ENCODE peak calls at places on chromosomes 7 and 10, in six cellular contexts. M is esophagus squamous epithelium, Q is tibial artery, N is heart left ventricle, E is DND-41, R is cardiac muscle cell. Y is an unnamed sample.

GRCh38 chr7:115851291-115851690 is 179.3 kb downstream of the TFEC start:
- DNase-seq in Q (no peak), E (no peak), M (no peak), N (no peak), R (peak; percentile 9), Y (no peak)

GRCh38 chr7:17159500-17160037 is 138.9 kb upstream of the AHR start:
- DNase-seq in E (no peak), R (no peak), N (no peak), M (no peak), Q (no peak), Y (no peak)

GRCh38 chr10:46552526-46553237 is 3.8 kb downstream of the GPRIN2 start:
- DNase-seq in E (no peak), N (peak; percentile 19), M (no peak), R (no peak), Q (no peak), Y (peak; percentile 55)

GRCh38 chr7:29480456-29480855 is 83.2 kb upstream of the PRR15 start:
- DNase-seq in M (no peak), Q (no peak), N (no peak), E (no peak), R (no peak), Y (peak; percentile 67)

GRCh38 chr7:11513460-11513859 is 318.5 kb downstream of the THSD7A start:
- DNase-seq in E (no peak), Q (no peak), N (no peak), R (no peak), M (no peak), Y (no peak)

GRCh38 chr7:116525298-116525912 is 569 bp downstream of the CAV1 start:
- DNase-seq in Q (peak; percentile 82), N (peak; percentile 58), E (no peak), R (no peak), M (no peak), Y (no peak)

GRCh38 chr10:37225163-37225562 is 99.8 kb downstream of the ANKRD30A start:
- DNase-seq in R (no peak), N (no peak), E (no peak), Q (no peak), M (no peak), Y (no peak)

GRCh38 chr7:127393370-127394058 is 1.0 kb upstream of the ZNF800 start:
- DNase-seq in M (no peak), N (peak; percentile 33), R (no peak), Q (no peak), E (no peak), Y (peak; percentile 67)

GRCh38 chr7:98511175-98511574 is 105.9 kb upstream of the NPTX2 start:
- DNase-seq in N (no peak), Q (no peak), R (no peak), E (no peak), M (no peak), Y (no peak)

GRCh38 chr7:117666019-117666418 is 186.2 kb downstream of the CFTR start:
- DNase-seq in Q (no peak), E (no peak), N (no peak), M (no peak), R (no peak), Y (no peak)

GRCh38 chr10:26556756-26557640 is 118.9 kb downstream of the APBB1IP start:
- DNase-seq in R (peak; percentile 59), N (no peak), Q (no peak), M (no peak), E (peak; percentile 45), Y (no peak)

GRCh38 chr7:35839860-35840854 is 39.3 kb downstream of the SEPTIN7 start:
- DNase-seq in E (no peak), R (no peak), Q (no peak), N (no peak), M (no peak), Y (no peak)

GRCh38 chr10:62083868-62084267 is 182.4 kb downstream of the ARID5B start:
- DNase-seq in N (peak; percentile 85), R (peak; percentile 52), M (no peak), E (no peak), Q (no peak), Y (peak; percentile 80)

GRCh38 chr7:20542594-20542993 is 72.9 kb upstream of the ABCB5 start:
- DNase-seq in Q (no peak), N (peak; percentile 40), E (no peak), M (no peak), R (no peak), Y (no peak)

GRCh38 chr7:48421357-48421756 is 250.1 kb downstream of the ABCA13 start:
- DNase-seq in Q (no peak), M (no peak), N (no peak), E (no peak), R (no peak), Y (no peak)

GRCh38 chr7:158428842-158429753 is 158.5 kb downstream of the PTPRN2 start:
- DNase-seq in N (no peak), M (no peak), R (no peak), Q (peak; percentile 40), E (no peak), Y (no peak)

GRCh38 chr10:48974757-48975156 is 35.1 kb upstream of the LRRC18 start:
- DNase-seq in Q (peak; percentile 23), M (no peak), N (no peak), E (no peak), R (no peak), Y (no peak)

GRCh38 chr10:104622598-104623209 is 18.4 kb upstream of the SORCS3 start:
- DNase-seq in N (no peak), R (peak; percentile 58), Q (no peak), M (no peak), E (no peak), Y (no peak)

GRCh38 chr7:66267249-66267648 is 62.1 kb downstream of the TPST1 start:
- DNase-seq in N (no peak), E (no peak), R (no peak), M (no peak), Q (no peak), Y (no peak)

GRCh38 chr10:103416436-103417147 is 20.2 kb downstream of the PDCD11 start:
- DNase-seq in R (peak; percentile 66), N (no peak), E (peak; percentile 58), M (peak; percentile 19), Q (peak; percentile 77), Y (peak; percentile 71)

GRCh38 chr7:40199076-40199802 is 64.4 kb downstream of the SUGCT start:
- DNase-seq in E (no peak), M (no peak), N (no peak), Q (no peak), R (peak; percentile 51), Y (no peak)

GRCh38 chr7:115707236-115707635 is 323.3 kb downstream of the TFEC start:
- DNase-seq in N (no peak), E (peak; percentile 4), R (peak; percentile 38), Q (no peak), M (no peak), Y (no peak)

GRCh38 chr10:3048114-3049019 is 19.0 kb upstream of the PFKP start:
- DNase-seq in N (no peak), R (peak; percentile 87), Q (peak; percentile 90), M (no peak), E (no peak), Y (no peak)

GRCh38 chr7:47188653-47189315 is 393.1 kb downstream of the TNS3 start:
- DNase-seq in E (no peak), R (no peak), N (no peak), Q (no peak), M (no peak), Y (no peak)

DNA sequence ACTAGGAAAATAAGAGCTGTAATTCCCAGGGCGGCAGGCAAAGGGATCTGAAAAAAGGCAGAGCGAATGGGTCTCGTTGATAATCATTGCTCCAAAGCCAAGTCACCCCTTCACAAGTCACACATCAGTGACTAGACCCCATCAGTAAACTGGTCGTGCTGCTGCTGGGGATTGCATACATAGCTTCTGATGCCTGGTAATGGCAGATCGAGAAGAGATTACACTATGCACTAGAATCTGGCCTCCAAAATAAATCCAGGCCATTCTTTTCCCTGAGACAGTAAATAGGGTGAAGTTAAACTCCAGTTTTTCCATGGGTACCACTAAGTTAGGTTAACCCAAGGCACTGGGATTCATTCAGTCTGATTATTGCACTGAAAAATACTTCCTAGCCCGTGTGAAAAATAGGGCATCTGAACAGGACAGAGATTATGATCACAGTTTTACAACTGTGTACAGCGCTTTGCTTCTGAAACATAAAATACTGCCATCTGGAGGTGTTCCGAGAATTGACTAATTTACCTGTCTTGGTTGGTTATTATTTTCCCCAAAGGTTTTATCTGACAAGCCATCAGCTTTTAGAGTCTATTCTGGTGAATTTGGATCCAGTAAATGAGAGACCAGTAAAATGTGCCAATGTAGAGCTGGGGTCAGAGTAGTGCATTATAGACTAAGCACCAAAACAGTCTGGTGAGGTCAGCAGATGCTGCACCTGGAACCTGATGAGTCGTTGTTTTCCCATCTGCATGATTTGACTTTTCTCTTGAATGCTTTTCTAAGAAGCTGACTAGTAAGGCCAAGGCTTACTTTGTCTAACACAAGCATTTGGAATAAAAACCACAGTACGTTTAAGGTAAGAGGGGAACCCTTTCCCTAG is 82.9 kb upstream of the AFAP1L2 start:
- DNase-seq in N (no peak), Q (no peak), E (no peak), R (no peak), M (no peak), Y (no peak)
- H3K36me3 ChIP-seq in N (peaks cover 74% of the 10 kb centered on the region), Q (no peaks in the 10 kb centered on the region), E (no peaks in the 10 kb centered on the region), R (peaks cover 28% of the 10 kb centered on the region), M (peaks cover 5% of the 10 kb centered on the region), Y (peaks cover 72% of the 10 kb centered on the region)

DNA sequence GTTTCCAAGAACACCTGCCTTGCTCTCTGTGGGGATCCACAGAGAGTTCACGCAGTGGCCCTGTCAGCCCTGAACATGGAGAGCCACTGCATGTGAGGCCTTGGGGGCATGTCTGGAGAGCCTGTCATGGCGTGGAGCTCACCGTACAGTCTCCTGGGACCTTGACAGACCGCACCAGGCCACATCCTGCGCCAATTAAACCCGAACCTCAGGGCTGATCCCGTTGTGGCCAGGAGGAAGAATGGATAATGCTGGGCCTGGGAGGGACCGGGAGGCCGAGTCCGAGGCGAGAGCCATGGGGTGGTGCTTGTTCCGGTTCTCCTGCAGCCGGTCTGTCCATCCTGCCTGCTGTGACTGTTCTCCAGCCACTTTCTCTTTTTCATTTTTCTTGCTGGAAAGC is 68.7 kb downstream of the DNAJB6 start:
- DNase-seq in R (no peak), Q (no peak), E (no peak), N (peak; percentile 27), M (no peak), Y (no peak)
- H3K36me3 ChIP-seq in R (no peaks in the 10 kb centered on the region), Q (peaks cover 36% of the 10 kb centered on the region), E (peaks cover 79% of the 10 kb centered on the region), N (peaks cover 27% of the 10 kb centered on the region), M (peaks cover 13% of the 10 kb centered on the region), Y (peaks cover 38% of the 10 kb centered on the region)

DNA sequence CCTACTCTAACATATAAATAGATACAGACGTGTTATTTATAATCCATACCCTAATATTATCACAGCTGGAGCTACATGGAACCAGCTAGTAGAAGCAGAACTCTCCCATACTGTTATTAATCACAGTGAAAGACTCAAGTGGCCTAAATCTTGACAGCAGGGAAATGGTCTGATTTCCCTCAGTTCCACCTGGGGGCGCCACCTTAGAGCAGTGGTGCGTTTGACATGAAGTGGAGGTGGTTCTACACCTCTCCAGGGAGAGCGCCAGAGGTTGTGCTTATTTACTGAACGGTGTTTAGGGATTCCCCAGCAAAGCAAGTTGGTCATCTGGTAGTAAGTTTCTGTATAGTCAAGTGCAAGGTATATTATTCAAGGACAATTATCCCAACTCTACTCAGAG is 17.6 kb downstream of the DNTT start:
- DNase-seq in E (no peak), R (no peak), N (no peak), M (no peak), Q (no peak), Y (no peak)
- H3K36me3 ChIP-seq in E (peaks cover 94% of the 10 kb centered on the region), R (no peaks in the 10 kb centered on the region), N (no peaks in the 10 kb centered on the region), M (no peaks in the 10 kb centered on the region), Q (no peaks in the 10 kb centered on the region), Y (no peaks in the 10 kb centered on the region)

DNA sequence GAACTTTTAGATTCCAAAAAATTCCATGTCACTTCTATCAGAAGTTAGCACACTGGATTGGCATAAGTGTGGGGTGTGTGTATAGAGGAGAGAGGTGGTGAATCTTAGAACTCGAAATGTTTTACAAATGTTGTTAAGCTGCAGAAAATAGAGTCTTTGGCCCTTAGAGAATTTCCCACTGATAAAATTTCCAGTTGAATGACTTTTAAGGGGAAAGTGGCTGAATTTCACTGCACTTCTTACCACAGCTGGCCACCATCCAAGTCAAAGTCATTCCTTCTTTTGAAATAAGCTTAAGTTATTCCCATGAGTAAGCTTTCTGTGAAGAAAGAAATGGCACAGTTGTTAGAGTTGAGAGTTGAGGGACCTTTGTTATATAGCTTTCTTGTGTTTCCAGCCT is 13.8 kb downstream of the VCL start:
- DNase-seq in E (no peak), N (no peak), Q (no peak), R (no peak), M (no peak), Y (no peak)
- H3K36me3 ChIP-seq in E (no peaks in the 10 kb centered on the region), N (peaks cover 12% of the 10 kb centered on the region), Q (no peaks in the 10 kb centered on the region), R (no peaks in the 10 kb centered on the region), M (no peaks in the 10 kb centered on the region), Y (peaks cover 12% of the 10 kb centered on the region)

Y was measured in right atrium auricular region.